ENCODE peak calls at places on chromosomes 6 and 20, in eight cellular contexts. H is tibial artery, W is coronary artery, I is adrenal gland, S is mucosa of descending colon, C is fibroblast of mammary gland, E is MM.1S, R is SJSA1. V is an unnamed sample.

GRCh38 chr6:154526997-154527396 is 16.5 kb upstream of the CNKSR3 start:
- DNase-seq in H (no peak), W (no peak), I (no peak), S (no peak), C (no peak), E (no peak), R (no peak), V (no peak)

GRCh38 chr6:72616406-72617015 is 5.4 kb upstream of the KCNQ5 start:
- DNase-seq in H (no peak), W (no peak), I (no peak), S (no peak), C (peak), E (peak), R (no peak), V (peak)

GRCh38 chr20:24545168-24545567 is 75.7 kb downstream of the SYNDIG1 start:
- DNase-seq in H (no peak), W (no peak), I (no peak), S (no peak), C (no peak), E (no peak), R (no peak), V (no peak)

GRCh38 chr6:15017251-15017650 is 228.6 kb upstream of the JARID2 start:
- DNase-seq in H (no peak), W (no peak), I (peak), S (no peak), C (no peak), E (no peak), R (no peak), V (peak)

GRCh38 chr6:158629376-158630221 is 14.9 kb downstream of the DYNLT1 start:
- DNase-seq in H (no peak), W (peak), I (peak), S (no peak), C (no peak), E (no peak), R (no peak), V (no peak)

GRCh38 chr6:141539617-141540016 is 593.1 kb upstream of the GJE1 start:
- DNase-seq in H (no peak), W (no peak), I (no peak), S (no peak), C (peak), E (no peak), R (no peak), V (peak)

GRCh38 chr20:16191496-16191895 is 381.8 kb downstream of the KIF16B start:
- DNase-seq in H (no peak), W (no peak), I (no peak), S (no peak), C (no peak), E (no peak), R (no peak), V (no peak)

GRCh38 chr6:33372532-33373123 is 19.0 kb upstream of the KIFC1 start:
- DNase-seq in H (no peak), W (no peak), I (no peak), S (no peak), C (no peak), E (no peak), R (no peak), V (no peak)

GRCh38 chr20:53216856-53217576 is 244.9 kb downstream of the TSHZ2 start:
- DNase-seq in H (peak), W (no peak), I (peak), S (peak), C (peak), E (peak), R (peak), V (peak)

GRCh38 chr6:129102741-129103140 is 219.8 kb downstream of the LAMA2 start:
- DNase-seq in H (peak), W (peak), I (peak), S (peak), C (peak), E (no peak), R (peak), V (no peak)

GRCh38 chr20:62819494-62820174 is 2.8 kb downstream of the COL9A3 start:
- DNase-seq in H (no peak), W (no peak), I (peak), S (no peak), C (peak), E (no peak), R (no peak), V (no peak)

GRCh38 chr6:36035240-36035639 is 7.6 kb downstream of the MAPK14 start:
- DNase-seq in H (no peak), W (no peak), I (no peak), S (no peak), C (peak), E (no peak), R (no peak), V (no peak)

GRCh38 chr20:33685328-33686007 is 717 bp downstream of the E2F1 start:
- DNase-seq in H (no peak), W (no peak), I (no peak), S (peak), C (peak), E (peak), R (peak), V (no peak)

GRCh38 chr6:167798453-167798852 is 28.3 kb upstream of the AFDN start:
- DNase-seq in H (no peak), W (no peak), I (no peak), S (no peak), C (no peak), E (no peak), R (no peak), V (no peak)

GRCh38 chr20:46558511-46558959 is 8.1 kb upstream of the OCSTAMP start:
- DNase-seq in H (peak), W (no peak), I (no peak), S (peak), C (peak), E (no peak), R (no peak), V (peak)

GRCh38 chr20:44200371-44200770 is 10.2 kb downstream of the OSER1 start:
- DNase-seq in H (no peak), W (no peak), I (no peak), S (no peak), C (no peak), E (no peak), R (no peak), V (no peak)

GRCh38 chr6:141395443-141396008 is 737.2 kb upstream of the GJE1 start:
- DNase-seq in H (no peak), W (no peak), I (no peak), S (no peak), C (no peak), E (no peak), R (no peak), V (no peak)

GRCh38 chr6:38552136-38552535 is 87.6 kb downstream of the BTBD9 start:
- DNase-seq in H (no peak), W (no peak), I (no peak), S (no peak), C (no peak), E (no peak), R (no peak), V (no peak)

GRCh38 chr20:12882832-12883506 is 125.8 kb upstream of the SPTLC3 start:
- DNase-seq in H (no peak), W (no peak), I (no peak), S (no peak), C (peak), E (no peak), R (peak), V (peak)

GRCh38 chr20:32167552-32167951 is 40.0 kb downstream of the PLAGL2 start:
- DNase-seq in H (peak), W (peak), I (peak), S (no peak), C (no peak), E (no peak), R (no peak), V (no peak)

GRCh38 chr6:81770395-81770794 is 17.9 kb upstream of the TENT5A start:
- DNase-seq in H (no peak), W (no peak), I (no peak), S (no peak), C (no peak), E (no peak), R (no peak), V (no peak)

GRCh38 chr6:9463311-9463710 is 951.6 kb downstream of the TFAP2A start:
- DNase-seq in H (no peak), W (no peak), I (no peak), S (no peak), C (no peak), E (no peak), R (no peak), V (peak)

GRCh38 chr20:37504404-37505096 is 16.5 kb upstream of the NNAT start:
- DNase-seq in H (no peak), W (no peak), I (no peak), S (no peak), C (no peak), E (no peak), R (no peak), V (no peak)

GRCh38 chr20:50330504-50331313 is 140.1 kb downstream of the CEBPB start:
- DNase-seq in H (no peak), W (no peak), I (peak), S (no peak), C (no peak), E (no peak), R (no peak), V (peak)

GRCh38 chr6:41546475-41546865 is 289 bp downstream of the FOXP4 start:
- DNase-seq in H (no peak), W (no peak), I (no peak), S (no peak), C (peak), E (peak), R (peak), V (peak)

GRCh38 chr6:104365835-104366234 is 493.9 kb downstream of the HACE1 start:
- DNase-seq in H (no peak), W (no peak), I (no peak), S (no peak), C (no peak), E (no peak), R (no peak), V (no peak)

GRCh38 chr20:48191200-48191599 is 405.9 kb upstream of the SULF2 start:
- DNase-seq in H (no peak), W (no peak), I (no peak), S (no peak), C (peak), E (no peak), R (no peak), V (peak)

GRCh38 chr6:23228439-23229024 is 659.2 kb downstream of the HDGFL1 start:
- DNase-seq in H (no peak), W (no peak), I (no peak), S (no peak), C (no peak), E (no peak), R (no peak), V (peak)

GRCh38 chr6:36025260-36025931 is 955 bp upstream of the SLC26A8 start:
- DNase-seq in H (no peak), W (no peak), I (no peak), S (no peak), C (peak), E (no peak), R (no peak), V (no peak)

GRCh38 chr6:127547909-127548649 is 28.9 kb upstream of the C6orf58 start:
- DNase-seq in H (no peak), W (no peak), I (no peak), S (no peak), C (peak), E (no peak), R (no peak), V (peak)

GRCh38 chr6:170221052-170221752 is 69.7 kb downstream of the DLL1 start:
- DNase-seq in H (peak), W (peak), I (no peak), S (no peak), C (no peak), E (no peak), R (no peak), V (no peak)

GRCh38 chr6:160042014-160042773 is 73.3 kb downstream of the IGF2R start:
- DNase-seq in H (no peak), W (no peak), I (no peak), S (no peak), C (peak), E (no peak), R (no peak), V (peak)

GRCh38 chr6:112781236-112781635 is 434.1 kb downstream of the RFPL4B start:
- DNase-seq in H (no peak), W (no peak), I (no peak), S (no peak), C (peak), E (no peak), R (peak), V (peak)

GRCh38 chr6:84836366-84836765 is 72.0 kb upstream of the TBX18 start:
- DNase-seq in H (no peak), W (no peak), I (no peak), S (no peak), C (no peak), E (peak), R (no peak), V (peak)

GRCh38 chr6:56963793-56964192 is 8.9 kb downstream of the BEND6 start:
- DNase-seq in H (no peak), W (no peak), I (no peak), S (no peak), C (no peak), E (no peak), R (no peak), V (no peak)

GRCh38 chr6:56961151-56961550 is 6.2 kb downstream of the BEND6 start:
- DNase-seq in H (no peak), W (no peak), I (no peak), S (no peak), C (peak), E (no peak), R (no peak), V (peak)

GRCh38 chr6:56963043-56963442 is 8.1 kb downstream of the BEND6 start:
- DNase-seq in H (no peak), W (no peak), I (no peak), S (no peak), C (no peak), E (no peak), R (no peak), V (no peak)

GRCh38 chr6:56962451-56962850 is 7.5 kb downstream of the BEND6 start:
- DNase-seq in H (no peak), W (no peak), I (no peak), S (no peak), C (peak), E (no peak), R (no peak), V (no peak)

DNA sequence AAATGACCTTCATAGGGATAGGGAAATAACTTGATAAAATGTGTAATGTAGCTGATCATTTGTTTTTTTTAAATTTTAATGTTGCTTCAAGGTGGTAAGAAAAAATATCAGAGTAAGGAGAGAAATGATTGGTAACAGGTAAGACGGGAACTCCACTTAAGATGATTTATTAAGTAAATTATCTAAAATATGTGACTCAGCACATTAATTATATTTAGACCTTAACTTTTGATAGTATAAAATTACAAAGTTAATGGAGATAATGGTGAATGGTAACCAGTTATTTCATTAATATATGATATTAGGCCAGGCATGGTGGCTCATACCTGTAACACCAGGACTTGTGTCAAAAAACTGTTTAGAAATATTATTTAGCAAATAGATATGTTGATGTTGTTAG is 10.2 kb downstream of the BEND6 start:
- DNase-seq in H (no peak), W (no peak), I (no peak), S (no peak), C (no peak), E (no peak), R (no peak), V (no peak)
- H3K4me3 ChIP-seq in H (no peak), W (no peak), I (no peak), S (no peak), C (no peak), E (no peak), R (no peak), V (no peak)

GRCh38 chr6:28212510-28213212 is 12.4 kb upstream of the ZSCAN9 start:
- DNase-seq in H (no peak), W (no peak), I (peak), S (peak), C (peak), E (peak), R (peak), V (peak)
- H3K4me3 ChIP-seq in H (peak), W (peak), I (peak), S (no peak), C (peak), E (peak), R (peak), V (peak)

GRCh38 chr20:61252601-61253263 is 671 bp downstream of the CDH4 start:
- DNase-seq in H (no peak), W (no peak), I (no peak), S (no peak), C (no peak), E (no peak), R (peak), V (peak)
- H3K4me3 ChIP-seq in H (peak), W (peak), I (no peak), S (no peak), C (peak), E (no peak), R (peak), V (peak)

GRCh38 chr6:143061597-143062385 is 1.1 kb downstream of the AIG1 start:
- DNase-seq in H (no peak), W (no peak), I (no peak), S (no peak), C (peak), E (no peak), R (no peak), V (no peak)
- H3K4me3 ChIP-seq in H (peak), W (peak), I (peak), S (no peak), C (peak), E (peak), R (peak), V (peak)

GRCh38 chr6:117917176-117917575 is 10.1 kb downstream of the SLC35F1 start:
- DNase-seq in H (no peak), W (no peak), I (no peak), S (no peak), C (no peak), E (no peak), R (no peak), V (no peak)
- H3K4me3 ChIP-seq in H (no peak), W (no peak), I (no peak), S (no peak), C (no peak), E (no peak), R (no peak), V (no peak)

DNA sequence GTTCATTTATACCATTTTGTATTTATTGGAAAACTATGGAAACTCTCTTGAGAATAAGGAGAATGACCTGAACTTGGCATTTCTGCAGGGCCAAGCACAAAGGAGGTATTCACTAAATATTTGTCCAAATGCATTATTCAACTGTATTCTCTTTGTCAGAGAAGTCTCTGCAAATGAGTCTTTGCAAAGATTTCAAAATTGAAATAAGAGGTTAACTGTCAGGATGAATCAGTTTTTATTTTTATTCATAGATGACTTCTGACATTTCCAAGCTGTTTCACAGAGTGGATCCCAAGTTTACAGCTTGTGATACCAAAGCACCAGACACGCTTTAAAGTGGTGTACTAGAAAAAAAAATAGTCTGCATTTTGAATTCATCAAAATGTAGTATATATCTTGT is 131.6 kb downstream of the UTRN start:
- DNase-seq in H (no peak), W (no peak), I (no peak), S (no peak), C (peak), E (no peak), R (no peak), V (no peak)
- H3K4me3 ChIP-seq in H (no peak), W (no peak), I (no peak), S (no peak), C (no peak), E (no peak), R (no peak), V (no peak)

GRCh38 chr6:42890311-42891198 is 11.1 kb downstream of the RPL7L1 start:
- DNase-seq in H (peak), W (peak), I (peak), S (peak), C (peak), E (peak), R (peak), V (peak)

GRCh38 chr6:42891199-42891722 is 11.8 kb downstream of the RPL7L1 start:
- DNase-seq in H (no peak), W (no peak), I (no peak), S (no peak), C (no peak), E (no peak), R (no peak), V (no peak)

GRCh38 chr6:42885702-42886101 is 6.3 kb downstream of the RPL7L1 start:
- DNase-seq in H (no peak), W (no peak), I (no peak), S (no peak), C (no peak), E (no peak), R (no peak), V (no peak)

DNA sequence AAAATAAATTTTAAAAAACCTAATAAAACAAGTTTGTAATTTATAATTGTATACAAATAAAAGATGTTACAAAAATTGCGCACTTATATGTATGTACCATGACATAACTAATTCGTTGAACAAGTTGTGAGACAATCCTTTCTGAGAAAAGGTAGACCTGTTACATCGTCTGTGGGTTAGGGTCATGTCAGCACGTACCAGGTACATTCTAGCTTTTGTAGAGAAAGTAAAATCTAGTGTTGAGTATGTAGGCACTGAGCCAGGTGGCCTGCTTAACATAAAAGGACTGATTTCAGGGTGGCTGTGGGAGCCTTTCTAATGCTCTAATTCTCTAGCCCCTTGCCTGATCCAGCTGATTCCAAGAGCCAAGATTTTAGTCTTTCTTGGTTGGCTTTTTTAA is 10.4 kb downstream of the RPL7L1 start:
- DNase-seq in H (no peak), W (no peak), I (no peak), S (peak), C (peak), E (peak), R (no peak), V (peak)
- H3K4me3 ChIP-seq in H (peak), W (peak), I (peak), S (no peak), C (peak), E (peak), R (peak), V (peak)